ENCODE peak calls at places on chromosomes 16 and 17, in seven cellular contexts. R is endodermal cell; P is fibroblast of lung; Z is cardiac muscle cell; D is esophagus squamous epithelium; J is CD4-positive, alpha-beta memory T cell; T is CD8-positive, alpha-beta T cell. X is an unnamed sample.

GRCh38 chr17:46977348-46977747 is 1.7 kb downstream of the RPRML start:
- DNase-seq in R (peak), P (peak), Z (peak), D (no peak), J (no peak), T (no peak), X (peak)

GRCh38 chr16:29806641-29807425 is 504 bp downstream of the MAZ start:
- DNase-seq in R (peak), P (no peak), Z (peak), D (no peak), J (peak), T (peak), X (peak)

GRCh38 chr17:47643116-47643515 is 6.6 kb upstream of the KPNB1 start:
- DNase-seq in R (no peak), P (no peak), Z (no peak), D (no peak), J (no peak), T (no peak), X (no peak)

GRCh38 chr17:47072881-47073280 is 93.8 kb upstream of the RPRML start:
- DNase-seq in R (no peak), P (peak), Z (no peak), D (no peak), J (no peak), T (no peak), X (no peak)

GRCh38 chr16:56305956-56306565 is 114.8 kb downstream of the GNAO1 start:
- DNase-seq in R (peak), P (no peak), Z (peak), D (no peak), J (no peak), T (no peak), X (no peak)

GRCh38 chr16:87407511-87408112 is 15.5 kb downstream of the MAP1LC3B start:
- DNase-seq in R (peak), P (no peak), Z (no peak), D (no peak), J (peak), T (no peak), X (no peak)

GRCh38 chr16:64412578-64413280 is 709.1 kb downstream of the CDH11 start:
- DNase-seq in R (no peak), P (peak), Z (peak), D (no peak), J (no peak), T (no peak), X (no peak)

GRCh38 chr17:78904371-78904770 is 1.4 kb upstream of the CEP295NL start:
- DNase-seq in R (no peak), P (no peak), Z (no peak), D (no peak), J (no peak), T (no peak), X (no peak)

GRCh38 chr16:77299395-77299794 is 100.2 kb downstream of the SYCE1L start:
- DNase-seq in R (no peak), P (no peak), Z (no peak), D (no peak), J (no peak), T (no peak), X (no peak)

GRCh38 chr17:57985675-57985974 is 2.4 kb downstream of the VEZF1 start:
- DNase-seq in R (no peak), P (peak), Z (no peak), D (no peak), J (no peak), T (no peak), X (no peak)

GRCh38 chr17:31561469-31562412 is 170.3 kb downstream of the RAB11FIP4 start:
- DNase-seq in R (no peak), P (peak), Z (no peak), D (no peak), J (no peak), T (no peak), X (no peak)

GRCh38 chr17:74601944-74602572 is 10.0 kb upstream of the CD300LD start:
- DNase-seq in R (peak), P (peak), Z (peak), D (no peak), J (no peak), T (peak), X (no peak)

GRCh38 chr17:31674717-31675349 is 184.2 kb downstream of the COPRS start:
- DNase-seq in R (peak), P (peak), Z (peak), D (no peak), J (no peak), T (no peak), X (no peak)

GRCh38 chr16:26510924-26511323 is 555.8 kb upstream of the C16orf82 start:
- DNase-seq in R (no peak), P (no peak), Z (no peak), D (no peak), J (no peak), T (no peak), X (no peak)

GRCh38 chr16:31216552-31217530 is at the start of gene PYDC1:
- DNase-seq in R (peak), P (no peak), Z (no peak), D (no peak), J (no peak), T (no peak), X (no peak)

GRCh38 chr17:44307387-44308186 is 814 bp upstream of the RUNDC3A start:
- DNase-seq in R (peak), P (peak), Z (peak), D (no peak), J (no peak), T (no peak), X (no peak)

GRCh38 chr17:79938696-79939435 is 96.8 kb downstream of the TBC1D16 start:
- DNase-seq in R (no peak), P (no peak), Z (no peak), D (no peak), J (no peak), T (no peak), X (no peak)

GRCh38 chr16:22670551-22670970 is 143.4 kb upstream of the HS3ST2 start:
- DNase-seq in R (peak), P (no peak), Z (no peak), D (no peak), J (no peak), T (no peak), X (peak)

GRCh38 chr16:68296291-68296690 is 14.5 kb downstream of the SLC7A6OS start:
- DNase-seq in R (no peak), P (no peak), Z (no peak), D (no peak), J (no peak), T (no peak), X (no peak)

GRCh38 chr16:424033-424622 is 1.3 kb upstream of the RAB11FIP3 start:
- DNase-seq in R (no peak), P (peak), Z (peak), D (no peak), J (no peak), T (no peak), X (no peak)

GRCh38 chr17:62644487-62645173 is 17.2 kb downstream of the MRC2 start:
- DNase-seq in R (peak), P (no peak), Z (no peak), D (no peak), J (no peak), T (no peak), X (no peak)

GRCh38 chr16:89570342-89570923 is 5.1 kb upstream of the CPNE7 start:
- DNase-seq in R (no peak), P (no peak), Z (no peak), D (no peak), J (no peak), T (no peak), X (no peak)
- H3K4me3 ChIP-seq in R (no peak), P (no peak), Z (no peak), D (no peak), J (no peak), T (no peak), X (no peak)

GRCh38 chr17:39926135-39926587 is 1.2 kb downstream of the ORMDL3 start:
- DNase-seq in R (peak), P (no peak), Z (no peak), D (no peak), J (no peak), T (no peak), X (no peak)

GRCh38 chr17:39923230-39923629 is 4.2 kb downstream of the ORMDL3 start:
- DNase-seq in R (no peak), P (no peak), Z (no peak), D (no peak), J (no peak), T (no peak), X (no peak)

GRCh38 chr17:39923836-39924690 is 3.3 kb downstream of the ORMDL3 start:
- DNase-seq in R (peak), P (no peak), Z (peak), D (no peak), J (no peak), T (no peak), X (no peak)

GRCh38 chr17:39925282-39926134 is 1.9 kb downstream of the ORMDL3 start:
- DNase-seq in R (no peak), P (no peak), Z (peak), D (no peak), J (no peak), T (no peak), X (no peak)

GRCh38 chr17:39924691-39925055 is 2.7 kb downstream of the ORMDL3 start:
- DNase-seq in R (no peak), P (no peak), Z (no peak), D (no peak), J (no peak), T (no peak), X (no peak)
- H3K4me3 ChIP-seq in R (no peak), P (no peak), Z (no peak), D (no peak), J (no peak), T (peak), X (no peak)

DNA sequence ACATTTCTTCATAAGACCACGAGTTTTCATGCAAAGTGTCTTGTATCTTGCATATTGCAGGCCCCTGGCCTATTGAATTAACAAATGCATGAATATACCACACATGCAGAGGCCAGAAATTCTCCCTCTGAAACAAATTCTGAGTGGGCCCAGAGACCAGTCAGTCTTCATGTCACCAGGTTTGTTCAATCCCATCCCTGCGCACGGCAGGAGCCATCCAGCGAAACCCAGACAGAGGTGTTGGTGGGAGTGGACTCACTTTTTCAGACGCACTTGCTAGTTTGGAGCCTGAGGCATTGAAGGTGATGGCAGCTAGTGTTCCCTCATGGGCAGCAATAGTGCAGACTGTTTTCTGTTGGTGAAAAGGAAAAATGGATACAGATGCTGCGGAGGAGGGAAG is 21.9 kb downstream of the WIPI1 start:
- DNase-seq in R (no peak), P (no peak), Z (no peak), D (no peak), J (no peak), T (no peak), X (no peak)
- H3K4me3 ChIP-seq in R (no peak), P (no peak), Z (no peak), D (no peak), J (no peak), T (no peak), X (no peak)

GRCh38 chr16:10870808-10871156 is 6.2 kb upstream of the CIITA start:
- DNase-seq in R (no peak), P (no peak), Z (no peak), D (no peak), J (no peak), T (no peak), X (no peak)

GRCh38 chr16:10867199-10867598 is 9.8 kb upstream of the CIITA start:
- DNase-seq in R (no peak), P (no peak), Z (no peak), D (no peak), J (no peak), T (no peak), X (no peak)

GRCh38 chr16:10870137-10870776 is 6.7 kb upstream of the CIITA start:
- DNase-seq in R (no peak), P (no peak), Z (no peak), D (no peak), J (no peak), T (no peak), X (no peak)

GRCh38 chr16:10868089-10868488 is 8.9 kb upstream of the CIITA start:
- DNase-seq in R (no peak), P (no peak), Z (no peak), D (no peak), J (no peak), T (no peak), X (no peak)

DNA sequence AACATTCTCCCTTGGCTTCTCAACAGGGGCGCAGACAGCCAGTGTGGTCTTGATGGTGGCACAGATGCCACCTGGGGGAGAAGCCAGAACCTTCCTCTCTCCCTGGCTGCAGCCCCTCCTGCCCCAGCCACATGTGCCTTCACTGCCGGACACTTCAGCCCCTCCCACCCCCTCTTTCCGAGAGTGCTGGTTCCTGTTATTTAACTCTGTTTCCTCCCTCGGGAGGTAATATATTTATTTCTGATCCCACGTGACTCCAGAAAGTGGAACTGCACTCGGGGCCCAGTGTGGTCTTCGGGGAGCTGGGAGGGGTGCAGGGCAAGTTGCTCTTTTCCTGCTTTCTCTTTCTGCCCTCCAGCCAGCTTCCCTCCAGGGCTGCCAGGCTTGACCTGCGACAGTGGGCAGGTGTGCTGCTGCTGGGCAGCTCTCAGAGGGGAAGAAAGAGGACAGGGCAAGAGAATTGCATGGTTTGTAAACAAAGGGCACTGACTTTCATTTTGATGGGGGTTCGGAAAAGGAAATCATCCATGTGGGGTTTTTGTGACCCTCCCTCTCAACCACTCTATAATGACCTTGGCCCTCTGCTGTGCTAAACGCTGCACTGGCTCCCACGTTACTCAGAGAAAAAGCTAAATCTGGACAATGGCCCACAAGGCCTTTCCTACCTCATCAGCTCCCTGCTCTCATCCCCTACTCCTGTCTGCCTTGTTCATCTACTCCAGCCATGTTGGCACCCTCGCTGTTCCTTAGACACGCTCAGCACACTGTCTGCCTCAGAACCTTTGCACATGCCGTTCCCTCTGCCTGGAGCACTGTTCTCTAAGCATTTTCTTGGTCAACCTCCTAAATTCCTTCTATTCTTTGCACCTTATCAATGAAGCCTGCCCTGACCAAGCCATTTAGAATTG is 8.2 kb upstream of the CIITA start:
- DNase-seq in R (no peak), P (no peak), Z (no peak), D (peak), J (no peak), T (no peak), X (no peak)
- H3K4me3 ChIP-seq in R (no peak), P (no peak), Z (no peak), D (no peak), J (no peak), T (no peak), X (no peak)

DNA sequence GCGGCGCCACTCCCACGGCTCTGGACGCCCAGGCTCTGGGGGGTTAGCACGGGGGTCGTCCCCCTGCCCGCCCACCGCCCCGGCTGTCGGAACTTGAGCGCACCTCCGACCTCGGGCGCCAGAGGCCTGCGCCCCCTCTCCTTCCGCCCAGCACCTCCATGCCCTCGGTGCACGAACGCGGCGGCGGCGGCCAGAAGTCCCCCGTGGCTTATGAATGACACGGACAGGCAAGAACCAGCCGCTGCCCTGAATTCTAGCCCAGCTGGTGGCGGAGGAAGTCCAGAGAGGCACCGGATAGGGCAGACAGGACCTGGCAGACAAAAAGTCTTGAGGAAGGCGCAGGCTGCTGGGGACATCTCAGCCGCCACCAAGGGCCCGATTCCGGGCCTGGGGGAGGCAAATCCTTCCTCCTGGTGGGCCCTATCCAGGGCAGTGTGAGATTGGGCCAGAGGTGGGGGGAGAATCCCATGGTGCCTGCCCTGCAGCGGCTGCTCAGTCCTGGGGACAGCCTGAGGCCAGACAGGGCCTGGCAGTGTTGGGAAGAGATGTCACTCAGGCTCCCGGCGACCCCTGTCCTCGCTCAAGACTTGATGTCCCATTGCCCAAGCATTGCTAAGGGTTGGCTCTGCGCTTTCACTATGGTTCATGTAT is 897 bp upstream of the CYGB start:
- DNase-seq in R (peak), P (no peak), Z (no peak), D (no peak), J (peak), T (no peak), X (no peak)
- H3K4me3 ChIP-seq in R (peak), P (peak), Z (peak), D (peak), J (no peak), T (peak), X (no peak)

DNA sequence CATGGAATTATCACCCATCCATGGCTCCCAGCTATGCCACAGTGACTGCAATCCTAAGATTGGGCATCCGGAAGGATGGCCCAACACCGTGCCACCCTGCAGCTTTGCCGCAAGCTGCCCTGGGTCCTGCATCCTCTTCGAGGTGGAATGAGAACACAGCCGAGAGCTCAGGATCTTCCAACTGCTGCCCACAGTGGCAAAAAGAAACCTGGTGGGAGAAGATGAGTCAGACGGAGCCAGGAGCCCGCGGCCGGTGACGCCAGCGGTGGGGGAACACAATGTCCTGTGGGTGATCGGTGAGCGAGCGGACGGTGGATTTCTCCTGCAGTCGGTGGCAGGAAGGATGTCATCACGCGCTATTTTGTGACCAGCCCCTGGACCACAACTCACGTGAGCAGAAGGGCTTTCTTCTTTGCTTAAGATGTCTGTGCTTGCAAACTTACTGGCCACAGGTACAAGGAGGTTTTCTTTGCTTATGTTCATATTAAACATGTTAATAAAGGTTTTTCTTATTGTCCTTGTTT is 20.1 kb downstream of the CD7 start:
- DNase-seq in R (no peak), P (peak), Z (peak), D (peak), J (peak), T (peak), X (no peak)
- H3K4me3 ChIP-seq in R (no peak), P (peak), Z (no peak), D (peak), J (peak), T (peak), X (peak)

GRCh38 chr16:4207683-4208528 is 34.0 kb downstream of the SRL start:
- DNase-seq in R (no peak), P (no peak), Z (no peak), D (no peak), J (no peak), T (no peak), X (no peak)
- H3K4me3 ChIP-seq in R (no peak), P (no peak), Z (no peak), D (no peak), J (no peak), T (no peak), X (no peak)

GRCh38 chr17:77375526-77375916 is 234.8 kb downstream of the SEC14L1 start:
- DNase-seq in R (no peak), P (no peak), Z (no peak), D (no peak), J (no peak), T (no peak), X (no peak)
- H3K4me3 ChIP-seq in R (peak), P (peak), Z (no peak), D (peak), J (peak), T (peak), X (peak)

GRCh38 chr16:85899444-85899843 is 482 bp downstream of the IRF8 start:
- DNase-seq in R (no peak), P (no peak), Z (no peak), D (no peak), J (no peak), T (no peak), X (no peak)
- H3K4me3 ChIP-seq in R (peak), P (no peak), Z (peak), D (peak), J (no peak), T (peak), X (no peak)